ENCODE peak calls at places on chromosomes 5 and 9, in nine cellular contexts. T is iPS DF 6.9; B is GM06990; J is HEK293T; V is body of pancreas; G is SK-MEL-5; M is sigmoid colon; Y is activated CD8-positive, alpha-beta memory T cell treated with anti-CD3 and anti-CD28 coated beads for 48 hours; H is non-pigmented ciliary epithelial cell. C is an unnamed sample.

GRCh38 chr9:112546149-112547012 is 59.8 kb downstream of the KIAA1958 start:
- DNase-seq in V (no peak), J (no peak), T (no peak), B (no peak), Y (no peak), M (no peak), H (no peak), G (peak), C (no peak)

GRCh38 chr9:2726620-2727335 is 9.5 kb downstream of the KCNV2 start:
- DNase-seq in V (no peak), J (no peak), G (no peak), M (no peak), Y (no peak), B (no peak), H (no peak), T (no peak), C (no peak)

GRCh38 chr5:150658121-150658520 is 2.9 kb upstream of the MYOZ3 start:
- DNase-seq in B (no peak), H (no peak), G (no peak), Y (no peak), V (no peak), T (no peak), J (no peak), M (peak), C (no peak)

GRCh38 chr5:160466889-160467554 is 45.4 kb downstream of the PTTG1 start:
- DNase-seq in Y (no peak), T (no peak), G (peak), M (no peak), H (no peak), J (no peak), V (peak), B (no peak), C (no peak)

GRCh38 chr9:20319641-20320337 is 302.5 kb downstream of the MLLT3 start:
- DNase-seq in M (no peak), H (peak), T (no peak), B (no peak), G (no peak), J (peak), Y (no peak), V (no peak), C (no peak)

GRCh38 chr5:66171349-66172344 is 27.5 kb downstream of the SREK1 start:
- DNase-seq in M (no peak), H (peak), J (peak), G (peak), B (peak), T (no peak), V (peak), Y (no peak), C (no peak)

GRCh38 chr5:139845846-139846681 is 50.5 kb downstream of the PSD2 start:
- DNase-seq in J (no peak), V (peak), M (no peak), Y (no peak), T (no peak), B (no peak), H (no peak), G (no peak), C (no peak)

GRCh38 chr5:97764700-97765099 is 581.7 kb upstream of the RIOK2 start:
- DNase-seq in G (no peak), H (peak), J (no peak), V (no peak), Y (no peak), M (no peak), B (no peak), T (no peak), C (no peak)

GRCh38 chr5:91128604-91129003 is 254.5 kb downstream of the ARRDC3 start:
- DNase-seq in Y (no peak), H (no peak), G (no peak), T (no peak), J (no peak), B (no peak), V (no peak), M (no peak), C (no peak)

GRCh38 chr9:126398403-126399058 is 71.9 kb downstream of the MVB12B start:
- DNase-seq in B (peak), V (peak), J (peak), H (no peak), T (peak), G (peak), Y (peak), M (peak), C (peak)

GRCh38 chr5:170095687-170096086 is 10.0 kb upstream of the FOXI1 start:
- DNase-seq in M (peak), B (no peak), J (no peak), V (peak), Y (no peak), T (no peak), G (no peak), H (no peak), C (no peak)

GRCh38 chr9:130446111-130446861 is 1.5 kb downstream of the ASS1 start:
- DNase-seq in Y (no peak), J (peak), V (peak), G (no peak), M (peak), H (peak), B (no peak), T (no peak), C (peak)

GRCh38 chr5:147482426-147483196 is 27.3 kb downstream of the DPYSL3 start:
- DNase-seq in V (peak), H (no peak), G (no peak), T (no peak), B (no peak), Y (no peak), J (no peak), M (no peak), C (no peak)

GRCh38 chr5:6739603-6740002 is 26.4 kb downstream of the TENT4A start:
- DNase-seq in V (no peak), M (peak), J (no peak), H (no peak), G (no peak), B (no peak), Y (no peak), T (no peak), C (no peak)

GRCh38 chr5:167534131-167534530 is 757.3 kb upstream of the WWC1 start:
- DNase-seq in J (no peak), T (no peak), G (no peak), M (no peak), Y (no peak), H (no peak), B (no peak), V (no peak), C (no peak)

GRCh38 chr9:129458663-129459549 is 162.0 kb downstream of the C9orf50 start:
- DNase-seq in H (no peak), J (no peak), Y (no peak), M (peak), G (no peak), V (no peak), T (no peak), B (no peak), C (peak)

GRCh38 chr5:87277279-87277835 is 9.7 kb downstream of the RASA1 start:
- DNase-seq in B (no peak), V (no peak), G (no peak), T (no peak), Y (no peak), H (no peak), M (no peak), J (no peak), C (no peak)

GRCh38 chr5:3593771-3594513 is 1.7 kb upstream of the IRX1 start:
- DNase-seq in B (no peak), H (no peak), V (no peak), Y (no peak), J (no peak), M (no peak), G (no peak), T (no peak), C (no peak)

GRCh38 chr5:14165375-14166091 is 22.4 kb downstream of the TRIO start:
- DNase-seq in M (no peak), V (no peak), B (no peak), G (peak), Y (no peak), H (peak), T (no peak), J (no peak), C (no peak)

GRCh38 chr5:56264417-56265025 is 31.4 kb upstream of the ANKRD55 start:
- DNase-seq in M (no peak), G (peak), H (no peak), V (peak), J (peak), Y (no peak), T (peak), B (no peak), C (no peak)

GRCh38 chr9:112743216-112743835 is 7.2 kb upstream of the SNX30 start:
- DNase-seq in M (no peak), H (no peak), B (peak), Y (no peak), J (no peak), V (no peak), T (no peak), G (peak), C (no peak)

GRCh38 chr5:112960316-112960715 is 16.3 kb upstream of the DCP2 start:
- DNase-seq in Y (no peak), T (no peak), V (no peak), H (no peak), G (no peak), B (no peak), M (no peak), J (no peak), C (no peak)

GRCh38 chr5:123051206-123051605 is 14.7 kb upstream of the PPIC start:
- DNase-seq in V (no peak), Y (no peak), B (no peak), J (no peak), M (no peak), G (no peak), H (no peak), T (no peak), C (no peak)

GRCh38 chr9:96080364-96080763 is 204.9 kb downstream of the ERCC6L2 start:
- DNase-seq in B (no peak), M (peak), V (no peak), H (no peak), Y (no peak), G (no peak), J (no peak), T (no peak), C (no peak)

C was measured in lower lobe of right lung.